ENCODE peak calls at places on chromosomes 6 and 20, in eight cellular contexts. A is EL; S is mucosa of gallbladder; Y is CD4-positive, alpha-beta T cell; Q is memory B cell; C is hepatic stellate cell; F is GM19239; H is AML-193. P is an unnamed sample.
A peak's percentile ranks its signal among the peaks of the same experiment; 100 is the strongest.

GRCh38 chr6:145848555-145848954 is 34.0 kb upstream of the FBXO30 start:
- DNase-seq in A (no peak), S (no peak), Y (no peak), Q (no peak), C (no peak), F (no peak), H (no peak), P (no peak)

GRCh38 chr6:110055387-110055735 is 77.2 kb downstream of the GPR6 start:
- DNase-seq in A (no peak), S (no peak), Y (no peak), Q (no peak), C (no peak), F (no peak), H (no peak), P (no peak)

GRCh38 chr20:1427457-1428054 is 34.7 kb upstream of the FKBP1A start:
- DNase-seq in A (no peak), S (no peak), Y (no peak), Q (no peak), C (no peak), F (no peak), H (no peak), P (no peak)

GRCh38 chr6:144248470-144249301 is 36.4 kb upstream of the UTRN start:
- DNase-seq in A (peak; percentile 63), S (no peak), Y (no peak), Q (no peak), C (no peak), F (no peak), H (no peak), P (peak; percentile 57)

GRCh38 chr6:38034269-38034914 is 214.9 kb downstream of the ZFAND3 start:
- DNase-seq in A (peak; percentile 38), S (no peak), Y (no peak), Q (no peak), C (peak; percentile 9), F (no peak), H (peak; percentile 59), P (peak; percentile 30)

GRCh38 chr6:13874191-13874549 is 50.6 kb upstream of the RNF182 start:
- DNase-seq in A (no peak), S (no peak), Y (no peak), Q (no peak), C (no peak), F (no peak), H (no peak), P (no peak)

GRCh38 chr20:60138263-60139127 is 180.3 kb downstream of the CDH26 start:
- DNase-seq in A (no peak), S (peak; percentile 22), Y (peak; percentile 33), Q (no peak), C (no peak), F (no peak), H (peak; percentile 64), P (no peak)

GRCh38 chr6:160030103-160030502 is 61.2 kb downstream of the IGF2R start:
- DNase-seq in A (peak; percentile 97), S (peak; percentile 81), Y (no peak), Q (no peak), C (peak; percentile 89), F (no peak), H (no peak), P (peak; percentile 94)

GRCh38 chr20:50343125-50343489 is 152.5 kb downstream of the CEBPB start:
- DNase-seq in A (no peak), S (no peak), Y (no peak), Q (no peak), C (no peak), F (no peak), H (no peak), P (no peak)

GRCh38 chr6:28282923-28283322 is 1.6 kb downstream of the PGBD1 start:
- DNase-seq in A (peak; percentile 12), S (no peak), Y (no peak), Q (no peak), C (no peak), F (no peak), H (no peak), P (no peak)

GRCh38 chr6:78810146-78810545 is 57.2 kb upstream of the IRAK1BP1 start:
- DNase-seq in A (peak; percentile 49), S (no peak), Y (no peak), Q (no peak), C (peak; percentile 29), F (no peak), H (peak; percentile 0), P (peak; percentile 72)

GRCh38 chr20:58251979-58252591 is 23.6 kb upstream of the ANKRD60 start:
- DNase-seq in A (peak; percentile 95), S (no peak), Y (no peak), Q (no peak), C (peak; percentile 90), F (no peak), H (no peak), P (peak; percentile 88)

GRCh38 chr20:57785720-57786119 is 75.9 kb upstream of the PMEPA1 start:
- DNase-seq in A (no peak), S (no peak), Y (no peak), Q (no peak), C (no peak), F (no peak), H (no peak), P (no peak)

GRCh38 chr20:17614812-17615644 is 45.2 kb downstream of the DSTN start:
- DNase-seq in A (no peak), S (peak; percentile 21), Y (no peak), Q (no peak), C (peak; percentile 11), F (no peak), H (no peak), P (no peak)

GRCh38 chr6:134954272-134954990 is 4.5 kb upstream of the ALDH8A1 start:
- DNase-seq in A (no peak), S (peak; percentile 40), Y (no peak), Q (no peak), C (no peak), F (no peak), H (no peak), P (no peak)

GRCh38 chr6:130620338-130620781 is 206.8 kb upstream of the SMLR1 start:
- DNase-seq in A (peak; percentile 70), S (no peak), Y (no peak), Q (no peak), C (no peak), F (no peak), H (no peak), P (no peak)

GRCh38 chr6:25381077-25381476 is 101.9 kb downstream of the CARMIL1 start:
- DNase-seq in A (no peak), S (no peak), Y (no peak), Q (no peak), C (no peak), F (no peak), H (no peak), P (no peak)

P was measured in AG20443.